ENCODE peak calls at places on chromosome 6, in four cellular contexts. One of them, this sample, is unnamed.
A peak's percentile ranks its signal among the peaks of the same experiment; 100 is the strongest.

GRCh38 chr6:64520050-64520449 is 884.4 kb downstream of the PHF3 start:
- DNase-seq in H1: no peak
- DNase-seq in HepG2: no peak
- DNase-seq in GM12878: peak; percentile 5
- DNase-seq in this sample: no peak

GRCh38 chr6:138977646-138978167 is 10.3 kb downstream of the REPS1 start:
- DNase-seq in GM12878: no peak
- DNase-seq in HepG2: no peak
- DNase-seq in H1: no peak
- DNase-seq in this sample: no peak

GRCh38 chr6:109718991-109719390 is 27.9 kb downstream of the FIG4 start:
- DNase-seq in GM12878: no peak
- DNase-seq in H1: no peak
- DNase-seq in HepG2: no peak
- DNase-seq in this sample: no peak

GRCh38 chr6:93790976-93791375 is 371.6 kb upstream of the EPHA7 start:
- DNase-seq in HepG2: no peak
- DNase-seq in GM12878: no peak
- DNase-seq in H1: no peak
- DNase-seq in this sample: no peak

GRCh38 chr6:39256294-39256693 is 27.0 kb upstream of the KCNK5 start:
- DNase-seq in GM12878: no peak
- DNase-seq in H1: peak; percentile 21
- DNase-seq in HepG2: no peak
- DNase-seq in this sample: no peak

GRCh38 chr6:963456-963855 is 270.5 kb upstream of the EXOC2 start:
- DNase-seq in HepG2: no peak
- DNase-seq in GM12878: no peak
- DNase-seq in H1: no peak
- DNase-seq in this sample: no peak

GRCh38 chr6:130240232-130240631 is 17.5 kb upstream of the SAMD3 start:
- DNase-seq in H1: no peak
- DNase-seq in HepG2: no peak
- DNase-seq in GM12878: no peak
- DNase-seq in this sample: no peak

GRCh38 chr6:43276180-43277082 is 21.6 kb upstream of the SLC22A7 start:
- DNase-seq in GM12878: no peak
- DNase-seq in H1: no peak
- DNase-seq in HepG2: peak; percentile 82
- DNase-seq in this sample: no peak

GRCh38 chr6:135144678-135145508 is 36.2 kb upstream of the MYB start:
- DNase-seq in HepG2: peak; percentile 34
- DNase-seq in GM12878: no peak
- DNase-seq in H1: no peak
- DNase-seq in this sample: no peak

GRCh38 chr6:5435449-5435848 is 174.1 kb downstream of the FARS2 start:
- DNase-seq in GM12878: no peak
- DNase-seq in H1: no peak
- DNase-seq in HepG2: no peak
- DNase-seq in this sample: no peak

GRCh38 chr6:1502041-1502440 is 107.7 kb upstream of the FOXC1 start:
- DNase-seq in GM12878: no peak
- DNase-seq in H1: no peak
- DNase-seq in HepG2: no peak
- DNase-seq in this sample: no peak

GRCh38 chr6:142301421-142302391 is at the start of gene ADGRG6:
- DNase-seq in H1: no peak
- DNase-seq in GM12878: no peak
- DNase-seq in HepG2: peak; percentile 82
- DNase-seq in this sample: no peak

GRCh38 chr6:42142118-42142835 is at the start of gene C6orf132:
- DNase-seq in GM12878: no peak
- DNase-seq in H1: peak; percentile 46
- DNase-seq in HepG2: peak; percentile 43
- DNase-seq in this sample: no peak

GRCh38 chr6:134173007-134173690 is 120.7 kb upstream of the SLC2A12 start:
- DNase-seq in GM12878: no peak
- DNase-seq in HepG2: no peak
- DNase-seq in H1: no peak
- DNase-seq in this sample: no peak

GRCh38 chr6:132060591-132060990 is 109.4 kb upstream of the CCN2 start:
- DNase-seq in GM12878: no peak
- DNase-seq in HepG2: peak; percentile 23
- DNase-seq in H1: no peak
- DNase-seq in this sample: no peak

GRCh38 chr6:137313928-137314855 is 95.0 kb upstream of the IFNGR1 start:
- DNase-seq in GM12878: peak; percentile 43
- DNase-seq in HepG2: peak; percentile 71
- DNase-seq in H1: no peak
- DNase-seq in this sample: peak; percentile 55

GRCh38 chr6:45350186-45350585 is 22.1 kb downstream of the RUNX2 start:
- DNase-seq in HepG2: no peak
- DNase-seq in GM12878: no peak
- DNase-seq in H1: no peak
- DNase-seq in this sample: no peak

GRCh38 chr6:6547111-6547879 is 41.2 kb upstream of the LY86 start:
- DNase-seq in H1: peak; percentile 69
- DNase-seq in HepG2: peak; percentile 70
- DNase-seq in GM12878: peak; percentile 79
- DNase-seq in this sample: peak; percentile 74

GRCh38 chr6:6542357-6542756 is 46.2 kb upstream of the LY86 start:
- DNase-seq in GM12878: no peak
- DNase-seq in H1: no peak
- DNase-seq in HepG2: no peak
- DNase-seq in this sample: no peak

GRCh38 chr6:6543181-6543879 is 45.2 kb upstream of the LY86 start:
- DNase-seq in H1: no peak
- DNase-seq in HepG2: no peak
- DNase-seq in GM12878: peak; percentile 79
- DNase-seq in this sample: no peak

GRCh38 chr6:6545616-6546317 is 42.8 kb upstream of the LY86 start:
- DNase-seq in GM12878: no peak
- DNase-seq in H1: no peak
- DNase-seq in HepG2: no peak
- DNase-seq in this sample: no peak

DNA sequence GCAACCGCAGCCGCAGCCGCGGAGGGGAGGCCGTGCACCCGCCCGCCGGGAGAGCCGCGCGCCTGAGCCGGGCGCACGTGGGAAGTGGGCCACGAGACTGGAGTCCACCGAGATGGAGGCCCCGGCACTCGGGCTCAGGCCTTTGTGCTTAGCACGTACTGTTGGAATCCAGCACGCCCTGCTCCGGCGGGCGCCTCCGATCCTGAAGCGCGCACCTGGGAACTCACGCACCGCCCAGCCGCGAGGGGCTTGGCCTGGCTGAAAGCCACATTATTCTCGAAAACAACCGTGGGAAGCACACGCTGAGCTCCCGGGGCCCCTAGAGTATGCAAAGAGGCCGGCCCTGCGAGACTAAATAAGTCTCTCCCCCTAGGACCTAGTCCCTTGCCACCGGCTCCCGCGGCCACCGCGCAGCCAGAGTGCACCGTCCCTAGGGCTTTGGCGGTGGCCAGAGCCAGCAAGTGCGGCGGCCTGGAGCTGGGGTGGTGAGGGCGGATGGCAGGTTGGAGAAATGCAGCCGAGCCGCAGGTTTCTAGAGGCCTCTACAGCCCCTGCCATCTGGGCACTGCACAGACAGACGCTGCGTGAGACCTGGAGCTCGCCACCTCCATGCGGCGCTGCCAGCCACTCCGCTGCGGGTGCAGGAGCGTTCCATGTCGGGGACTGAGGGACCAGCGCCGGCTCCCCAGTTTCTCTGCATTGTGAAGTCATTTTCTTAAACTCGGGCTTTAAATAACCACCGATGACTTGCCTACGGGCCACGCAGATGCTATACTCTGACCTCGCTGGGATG is 42.0 kb upstream of the LY86 start:
- DNase-seq in H1: no peak
- DNase-seq in GM12878: no peak
- DNase-seq in HepG2: no peak
- DNase-seq in this sample: peak; percentile 30
- TF ChIP-seq YY1 in H1: no peak
- TF ChIP-seq YY1 in GM12878: no peak
- TF ChIP-seq YY1 in HepG2: no peak
- TF ChIP-seq YY1 in this sample: no peak

GRCh38 chr6:107821591-107821990 is 2.5 kb downstream of the SCML4 start:
- DNase-seq in GM12878: no peak
- DNase-seq in H1: no peak
- DNase-seq in HepG2: no peak
- DNase-seq in this sample: no peak

GRCh38 chr6:107819976-107820551 is 4.0 kb downstream of the SCML4 start:
- DNase-seq in H1: no peak
- DNase-seq in HepG2: no peak
- DNase-seq in GM12878: no peak
- DNase-seq in this sample: peak; percentile 59

GRCh38 chr6:107819217-107819616 is 4.9 kb downstream of the SCML4 start:
- DNase-seq in GM12878: no peak
- DNase-seq in H1: no peak
- DNase-seq in HepG2: no peak
- DNase-seq in this sample: no peak

GRCh38 chr6:107822154-107823046 is 1.7 kb downstream of the SCML4 start:
- DNase-seq in GM12878: peak; percentile 21
- DNase-seq in HepG2: no peak
- DNase-seq in H1: no peak
- DNase-seq in this sample: no peak

GRCh38 chr6:107820571-107821261 is 3.4 kb downstream of the SCML4 start:
- DNase-seq in H1: no peak
- DNase-seq in GM12878: no peak
- DNase-seq in HepG2: no peak
- DNase-seq in this sample: no peak
- TF ChIP-seq SUZ12 in H1: no peak
- TF ChIP-seq SUZ12 in GM12878: no peak
- TF ChIP-seq SUZ12 in HepG2: no peak
- TF ChIP-seq SUZ12 in this sample: no peak

GRCh38 chr6:24125980-24126379 is at the start of gene NRSN1:
- DNase-seq in H1: peak; percentile 19
- DNase-seq in GM12878: no peak
- DNase-seq in HepG2: peak; percentile 33
- DNase-seq in this sample: peak; percentile 32
- TF ChIP-seq YY1 in H1: no peak
- TF ChIP-seq YY1 in GM12878: no peak
- TF ChIP-seq YY1 in HepG2: no peak
- TF ChIP-seq YY1 in this sample: no peak

GRCh38 chr6:89087881-89088280 is 7.3 kb downstream of the PNRC1 start:
- DNase-seq in HepG2: no peak
- DNase-seq in GM12878: no peak
- DNase-seq in H1: no peak
- DNase-seq in this sample: no peak
- TF ChIP-seq SUZ12 in HepG2: no peak
- TF ChIP-seq SUZ12 in GM12878: no peak
- TF ChIP-seq SUZ12 in H1: no peak
- TF ChIP-seq SUZ12 in this sample: no peak

DNA sequence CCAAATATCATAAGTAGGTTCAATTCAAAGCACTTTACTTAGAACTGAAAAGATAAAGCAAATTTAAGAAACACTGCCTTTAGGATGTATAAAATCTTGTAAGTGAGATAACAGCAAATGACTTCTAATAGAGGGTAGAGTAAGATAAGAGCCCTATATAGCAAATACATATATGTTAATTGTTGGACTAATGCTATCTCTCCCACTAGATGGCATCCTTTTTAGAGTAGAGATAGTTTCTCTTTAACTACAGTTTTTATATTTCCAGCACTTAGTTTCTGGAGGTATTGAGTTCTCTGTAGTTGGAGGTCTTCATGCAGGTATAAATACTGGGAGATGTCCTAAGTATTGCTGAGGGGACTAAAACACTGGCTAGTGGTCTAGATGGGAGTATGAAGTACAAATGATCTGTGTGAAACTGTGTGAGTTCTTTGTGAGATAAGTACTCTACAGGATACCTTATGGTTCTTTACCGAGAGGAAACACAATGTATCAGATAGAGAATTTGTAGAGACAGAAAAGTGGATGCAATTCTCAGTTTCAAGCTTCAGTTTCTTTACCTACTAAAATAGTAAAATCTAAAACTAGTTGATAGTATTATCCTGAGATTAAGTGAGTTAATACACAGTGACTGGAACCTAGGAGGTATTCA is 399.3 kb downstream of the KHDRBS2 start:
- DNase-seq in GM12878: no peak
- DNase-seq in HepG2: peak; percentile 17
- DNase-seq in H1: no peak
- DNase-seq in this sample: no peak
- TF ChIP-seq YY1 in GM12878: no peak
- TF ChIP-seq YY1 in HepG2: no peak
- TF ChIP-seq YY1 in H1: no peak
- TF ChIP-seq YY1 in this sample: no peak

GRCh38 chr6:24743265-24743943 is 24.4 kb upstream of the C6orf62 start:
- DNase-seq in GM12878: peak; percentile 81
- DNase-seq in HepG2: no peak
- DNase-seq in H1: no peak
- DNase-seq in this sample: no peak
- TF ChIP-seq SUZ12 in GM12878: no peak
- TF ChIP-seq SUZ12 in HepG2: no peak
- TF ChIP-seq SUZ12 in H1: no peak
- TF ChIP-seq SUZ12 in this sample: no peak

GRCh38 chr6:169746556-169746955 is 4.8 kb downstream of the DYNLT2 start:
- DNase-seq in GM12878: no peak
- DNase-seq in H1: no peak
- DNase-seq in HepG2: no peak
- DNase-seq in this sample: no peak
- TF ChIP-seq YY1 in GM12878: no peak
- TF ChIP-seq YY1 in H1: no peak
- TF ChIP-seq YY1 in HepG2: no peak
- TF ChIP-seq YY1 in this sample: no peak

This sample was measured in NT2/D1.